ENCODE peak calls at places on chromosomes 13 and 19, in five cellular contexts. Q is tibial artery, B is mucosa of descending colon, X is brain microvascular endothelial cell, L is A673. Y is an unnamed sample. For H3K36me3, the result is how much of the 10 kb centered on the place peaks cover.

GRCh38 chr19:18317998-18318800 is 4.7 kb downstream of the LSM4 start:
- DNase-seq in Q (no peak), B (peak), X (no peak), L (no peak), Y (no peak)

GRCh38 chr13:37485766-37486165 is 112.8 kb downstream of the POSTN start:
- DNase-seq in Q (no peak), B (no peak), X (no peak), L (no peak), Y (no peak)

GRCh38 chr19:4694211-4694987 is 24.3 kb upstream of the MYDGF start:
- DNase-seq in Q (no peak), B (no peak), X (peak), L (peak), Y (peak)

GRCh38 chr19:2332341-2333026 is 4.0 kb downstream of the SPPL2B start:
- DNase-seq in Q (no peak), B (peak), X (no peak), L (peak), Y (no peak)

GRCh38 chr19:16380943-16381755 is 56.5 kb downstream of the KLF2 start:
- DNase-seq in Q (no peak), B (peak), X (no peak), L (no peak), Y (no peak)

GRCh38 chr13:96958286-96958891 is 35.9 kb downstream of the OXGR1 start:
- DNase-seq in Q (no peak), B (no peak), X (peak), L (peak), Y (peak)

GRCh38 chr13:40221131-40221459 is 445.3 kb downstream of the FOXO1 start:
- DNase-seq in Q (no peak), B (no peak), X (no peak), L (no peak), Y (no peak)

GRCh38 chr13:103965506-103966243 is 899.5 kb upstream of the SLC10A2 start:
- DNase-seq in Q (no peak), B (no peak), X (no peak), L (no peak), Y (no peak)

GRCh38 chr19:11570039-11570462 is 7.4 kb downstream of the ACP5 start:
- DNase-seq in Q (no peak), B (no peak), X (no peak), L (no peak), Y (no peak)

GRCh38 chr13:77383097-77383496 is 56.2 kb upstream of the MYCBP2 start:
- DNase-seq in Q (no peak), B (no peak), X (no peak), L (no peak), Y (no peak)

GRCh38 chr13:47256618-47257017 is 359.8 kb upstream of the HTR2A start:
- DNase-seq in Q (no peak), B (no peak), X (peak), L (no peak), Y (peak)

GRCh38 chr13:40026741-40027140 is 371.3 kb downstream of the COG6 start:
- DNase-seq in Q (no peak), B (no peak), X (no peak), L (no peak), Y (no peak)

GRCh38 chr13:105510363-105510762 is 1025.1 kb downstream of the EFNB2 start:
- DNase-seq in Q (no peak), B (no peak), X (no peak), L (no peak), Y (no peak)

GRCh38 chr13:33340631-33341030 is 55.1 kb upstream of the STARD13 start:
- DNase-seq in Q (no peak), B (no peak), X (no peak), L (no peak), Y (peak)

GRCh38 chr19:47157455-47158321 is 27.1 kb downstream of the SAE1 start:
- DNase-seq in Q (no peak), B (peak), X (peak), L (no peak), Y (peak)
- H3K36me3 ChIP-seq in Q (under half), B (under half), X (under half), L (half or more), Y (under half)

GRCh38 chr13:98819382-98819781 is 66.9 kb upstream of the SLC15A1 start:
- DNase-seq in Q (no peak), B (no peak), X (no peak), L (no peak), Y (no peak)
- TF ChIP-seq CTCF in Q (no peak), B (no peak), X (no peak), L (no peak), Y (no peak)

DNA sequence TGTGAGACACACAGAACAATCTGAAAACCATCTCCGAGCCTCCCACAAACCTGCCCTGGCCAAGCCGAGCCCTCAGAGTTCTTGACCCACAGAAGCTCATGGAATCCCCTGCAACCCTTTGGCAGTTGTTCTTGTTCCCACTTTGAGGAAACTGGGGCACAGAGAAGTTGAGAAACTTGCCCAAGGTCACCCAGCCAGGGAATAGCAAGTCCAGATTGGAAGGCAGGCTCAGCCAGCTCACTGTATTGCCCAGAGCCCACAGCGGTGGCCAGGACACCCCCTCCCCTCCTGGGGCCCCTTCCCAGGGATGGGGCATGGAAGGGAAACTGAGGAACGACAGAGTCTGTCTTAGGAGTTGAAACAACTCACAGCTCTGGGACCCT is 1.8 kb downstream of the ZSWIM4 start:
- DNase-seq in Q (no peak), B (no peak), X (no peak), L (no peak), Y (no peak)
- H3K4me3 ChIP-seq in Q (no peak), B (no peak), X (peak), L (no peak), Y (peak)

GRCh38 chr19:36101550-36102327 is 9.2 kb upstream of the OVOL3 start:
- DNase-seq in Q (no peak), B (no peak), X (no peak), L (no peak), Y (no peak)

GRCh38 chr19:36103040-36103626 is 7.8 kb upstream of the OVOL3 start:
- DNase-seq in Q (no peak), B (no peak), X (no peak), L (no peak), Y (no peak)

GRCh38 chr19:36099166-36099785 is 11.7 kb upstream of the OVOL3 start:
- DNase-seq in Q (no peak), B (no peak), X (no peak), L (no peak), Y (no peak)

GRCh38 chr19:36097036-36097435 is 13.9 kb upstream of the OVOL3 start:
- DNase-seq in Q (no peak), B (no peak), X (no peak), L (no peak), Y (no peak)

GRCh38 chr19:36100476-36100875 is 10.5 kb upstream of the OVOL3 start:
- DNase-seq in Q (no peak), B (no peak), X (no peak), L (no peak), Y (no peak)
- H3K36me3 ChIP-seq in Q (under half), B (under half), X (under half), L (under half), Y (under half)

DNA sequence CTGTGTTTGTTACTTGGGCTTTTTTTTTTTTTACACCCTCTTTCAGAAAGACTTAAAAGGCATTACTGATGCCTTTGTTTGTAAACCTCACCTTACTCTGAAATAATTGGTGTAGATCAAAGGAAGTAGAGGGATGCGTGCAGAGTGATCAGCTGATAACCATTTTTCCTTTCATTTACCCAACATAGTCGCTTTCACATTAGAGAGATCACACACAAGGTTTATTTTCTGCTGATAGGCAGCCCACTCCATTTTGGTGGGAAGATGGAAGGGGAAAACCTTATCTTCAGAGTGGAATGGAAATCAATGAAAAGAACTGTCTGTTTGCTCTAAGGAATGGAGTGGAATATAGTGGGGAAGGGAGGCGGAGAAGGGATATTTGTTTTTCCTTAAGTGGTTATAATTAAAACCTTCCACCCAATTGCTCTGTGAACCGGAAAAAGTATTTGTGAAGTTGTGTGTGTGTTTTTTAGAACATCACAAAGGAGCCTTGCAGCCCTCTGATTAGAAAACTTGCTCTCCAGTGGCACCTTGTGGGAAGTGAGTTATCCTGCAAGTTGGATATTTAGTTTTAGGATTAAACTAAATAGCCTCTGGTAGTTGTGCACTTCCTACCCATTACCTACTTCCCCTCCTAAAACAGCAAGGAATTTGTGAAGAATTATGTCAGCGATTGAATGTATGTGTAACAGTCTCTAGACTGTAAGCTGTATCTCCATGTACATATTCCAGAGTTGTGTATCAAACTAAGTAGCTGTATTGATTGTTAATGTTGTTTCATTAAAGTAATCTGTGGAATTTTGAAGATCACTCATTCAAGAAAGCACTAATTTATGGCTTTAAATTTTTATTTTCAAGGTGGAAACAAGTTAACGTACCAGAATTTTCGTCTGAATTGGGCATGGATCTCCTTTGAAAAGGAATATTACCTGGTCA is 76.8 kb downstream of the FREM2 start:
- DNase-seq in Q (no peak), B (no peak), X (peak), L (peak), Y (peak)
- TF ChIP-seq CTCF in Q (peak), B (no peak), X (peak), L (peak), Y (peak)

GRCh38 chr13:101455863-101456262 is 3.4 kb downstream of the ITGBL1 start:
- DNase-seq in Q (no peak), B (no peak), X (peak), L (no peak), Y (peak)
- H3K4me3 ChIP-seq in Q (peak), B (no peak), X (no peak), L (no peak), Y (no peak)

GRCh38 chr19:3527250-3527910 is 11.6 kb upstream of the TEKTIP1 start:
- DNase-seq in Q (no peak), B (no peak), X (no peak), L (no peak), Y (no peak)
- H3K36me3 ChIP-seq in Q (half or more), B (under half), X (half or more), L (half or more), Y (under half)

Y was measured in bronchial epithelial cell.